ENCODE peak calls at places on chromosome 2, in five cellular contexts. N is M059J, S is neuronal stem cell, B is endodermal cell, U is AG08396. P is an unnamed sample.

GRCh38 chr2:144322379-144322778 is 197.5 kb downstream of the ZEB2 start:
- DNase-seq in N (no peak), S (no peak), B (no peak), U (no peak), P (no peak)

GRCh38 chr2:20594048-20594750 is 56.7 kb downstream of the HS1BP3 start:
- DNase-seq in N (no peak), S (no peak), B (peak), U (no peak), P (peak)

GRCh38 chr2:46831869-46832265 is 83.7 kb downstream of the MCFD2 start:
- DNase-seq in N (no peak), S (no peak), B (peak), U (peak), P (no peak)

GRCh38 chr2:26606847-26607190 is 34.3 kb downstream of the CIB4 start:
- DNase-seq in N (no peak), S (no peak), B (no peak), U (no peak), P (no peak)

GRCh38 chr2:168380500-168380899 is 75.6 kb upstream of the CERS6 start:
- DNase-seq in N (no peak), S (no peak), B (no peak), U (no peak), P (no peak)

GRCh38 chr2:112451317-112451716 is 17.9 kb upstream of the RGPD8 start:
- DNase-seq in N (no peak), S (no peak), B (no peak), U (no peak), P (no peak)

GRCh38 chr2:185245806-185246205 is 492.8 kb upstream of the FSIP2 start:
- DNase-seq in N (peak), S (peak), B (no peak), U (no peak), P (no peak)

GRCh38 chr2:20650412-20650879 is 452 bp downstream of the HS1BP3 start:
- DNase-seq in N (peak), S (no peak), B (peak), U (peak), P (no peak)

GRCh38 chr2:44136186-44136585 is 32.5 kb upstream of the PPM1B start:
- DNase-seq in N (peak), S (no peak), B (no peak), U (peak), P (no peak)

GRCh38 chr2:45962522-45962921 is 311.0 kb downstream of the PRKCE start:
- DNase-seq in N (peak), S (no peak), B (no peak), U (peak), P (peak)

GRCh38 chr2:109238580-109238979 is 109.6 kb downstream of the SH3RF3 start:
- DNase-seq in N (peak), S (no peak), B (no peak), U (peak), P (peak)

GRCh38 chr2:221156335-221156734 is 415.8 kb downstream of the EPHA4 start:
- DNase-seq in N (no peak), S (no peak), B (no peak), U (no peak), P (no peak)

GRCh38 chr2:144241801-144242200 is 278.1 kb downstream of the ZEB2 start:
- DNase-seq in N (no peak), S (no peak), B (no peak), U (no peak), P (no peak)

GRCh38 chr2:22355816-22356433 is 1029.1 kb upstream of the KLHL29 start:
- DNase-seq in N (peak), S (peak), B (peak), U (peak), P (peak)

GRCh38 chr2:101307503-101307902 is 998 bp downstream of the RNF149 start:
- DNase-seq in N (no peak), S (no peak), B (no peak), U (no peak), P (no peak)

GRCh38 chr2:64652231-64653173 is 1.2 kb downstream of the SERTAD2 start:
- DNase-seq in N (peak), S (no peak), B (peak), U (no peak), P (no peak)

GRCh38 chr2:43117521-43118143 is 108.8 kb downstream of the ZFP36L2 start:
- DNase-seq in N (no peak), S (no peak), B (no peak), U (no peak), P (no peak)

GRCh38 chr2:95231723-95232122 is 24.4 kb downstream of the ZNF892 start:
- DNase-seq in N (peak), S (peak), B (peak), U (peak), P (no peak)

GRCh38 chr2:233718552-233718951 is at the start of gene UGT1A4:
- DNase-seq in N (no peak), S (no peak), B (no peak), U (no peak), P (no peak)

GRCh38 chr2:211093743-211094303 is 537.4 kb downstream of the CPS1 start:
- DNase-seq in N (no peak), S (no peak), B (no peak), U (no peak), P (no peak)

GRCh38 chr2:24492283-24493272 is 1.5 kb downstream of the NCOA1 start:
- DNase-seq in N (peak), S (peak), B (peak), U (peak), P (no peak)

GRCh38 chr2:97779141-97779540 is 65.8 kb downstream of the ZAP70 start:
- DNase-seq in N (no peak), S (no peak), B (peak), U (no peak), P (no peak)

GRCh38 chr2:175576270-175576669 is 394.8 kb upstream of the ATP5MC3 start:
- DNase-seq in N (no peak), S (no peak), B (peak), U (no peak), P (no peak)

GRCh38 chr2:156826342-156826933 is 390.3 kb downstream of the GPD2 start:
- DNase-seq in N (peak), S (no peak), B (no peak), U (no peak), P (no peak)

GRCh38 chr2:43019536-43020183 is 206.7 kb downstream of the ZFP36L2 start:
- DNase-seq in N (no peak), S (no peak), B (peak), U (no peak), P (peak)

GRCh38 chr2:134410831-134411231 is 157.0 kb downstream of the MGAT5 start:
- DNase-seq in N (peak), S (no peak), B (no peak), U (no peak), P (no peak)